ENCODE peak calls at places on chromosome 18, in four cellular contexts. Z is K562, Y is IMR-90, T is H1. B is an unnamed sample.

GRCh38 chr18:62569081-62569480 is 46.3 kb downstream of the ZCCHC2 start:
- DNase-seq in T (no peak), Z (no peak), Y (no peak), B (no peak)

GRCh38 chr18:62725896-62726295 is 10.6 kb downstream of the PHLPP1 start:
- DNase-seq in T (no peak), Y (no peak), Z (no peak), B (no peak)

GRCh38 chr18:48634975-48635374 is 96.1 kb downstream of the CTIF start:
- DNase-seq in T (no peak), Y (no peak), Z (no peak), B (no peak)

GRCh38 chr18:13308369-13308768 is 89.8 kb downstream of the LDLRAD4 start:
- DNase-seq in T (no peak), Z (no peak), Y (no peak), B (no peak)

GRCh38 chr18:37570336-37570930 is 4.8 kb upstream of the CELF4 start:
- DNase-seq in T (no peak), Z (no peak), Y (no peak), B (no peak)

GRCh38 chr18:36296591-36297418 is 708 bp upstream of the FHOD3 start:
- DNase-seq in T (peak), Y (peak), Z (peak), B (no peak)

GRCh38 chr18:47180765-47181164 is 4.6 kb upstream of the IER3IP1 start:
- DNase-seq in Y (no peak), Z (no peak), T (no peak), B (no peak)

GRCh38 chr18:59968583-59968982 is 68.8 kb downstream of the PMAIP1 start:
- DNase-seq in T (no peak), Z (no peak), Y (no peak), B (no peak)

GRCh38 chr18:47172476-47172875 is 3.7 kb downstream of the IER3IP1 start:
- DNase-seq in Z (no peak), Y (peak), T (no peak), B (no peak)

GRCh38 chr18:78814321-78814720 is 165.3 kb upstream of the SALL3 start:
- DNase-seq in T (peak), Y (no peak), Z (no peak), B (no peak)

GRCh38 chr18:59715966-59716369 is 18.7 kb upstream of the CCBE1 start:
- DNase-seq in T (no peak), Z (no peak), Y (peak), B (no peak)

GRCh38 chr18:56257215-56257614 is 381.2 kb downstream of the TXNL1 start:
- DNase-seq in Y (peak), Z (no peak), T (no peak), B (peak)

GRCh38 chr18:56245856-56246575 is 392.4 kb downstream of the TXNL1 start:
- DNase-seq in Y (peak), Z (no peak), T (no peak), B (no peak)

GRCh38 chr18:62850619-62851306 is 135.4 kb downstream of the PHLPP1 start:
- DNase-seq in T (no peak), Z (peak), Y (no peak), B (no peak)

GRCh38 chr18:9103488-9103887 is 989 bp downstream of the NDUFV2 start:
- DNase-seq in T (no peak), Y (peak), Z (no peak), B (no peak)

GRCh38 chr18:11136241-11136640 is 13.1 kb downstream of the PIEZO2 start:
- DNase-seq in Y (peak), Z (no peak), T (no peak), B (no peak)

GRCh38 chr18:13219576-13219975 is 1.0 kb downstream of the LDLRAD4 start:
- DNase-seq in Y (no peak), Z (no peak), T (no peak), B (no peak)

GRCh38 chr18:57434536-57435494 is at the start of gene ONECUT2:
- DNase-seq in Y (peak), T (peak), Z (peak), B (no peak)

GRCh38 chr18:944440-944839 is 39.8 kb downstream of the ADCYAP1 start:
- DNase-seq in Y (peak), T (no peak), Z (no peak), B (no peak)

GRCh38 chr18:63907649-63908048 is at the start of gene SERPINB10:
- DNase-seq in T (no peak), Y (no peak), Z (no peak), B (no peak)

GRCh38 chr18:8828300-8828699 is 122.9 kb downstream of the MTCL1 start:
- DNase-seq in Z (no peak), Y (no peak), T (no peak), B (no peak)

GRCh38 chr18:68662779-68663178 is 52.1 kb downstream of the TMX3 start:
- DNase-seq in Z (no peak), Y (peak), T (no peak), B (no peak)

GRCh38 chr18:31661965-31662364 is 22.4 kb downstream of the B4GALT6 start:
- DNase-seq in Z (no peak), T (no peak), Y (peak), B (no peak)

GRCh38 chr18:31454066-31454708 is 6.6 kb downstream of the DSG3 start:
- DNase-seq in T (no peak), Z (no peak), Y (peak), B (no peak)

GRCh38 chr18:14747513-14748474 is at the start of gene ANKRD30B:
- DNase-seq in T (no peak), Z (no peak), Y (no peak), B (no peak)

GRCh38 chr18:75253784-75254183 is 43.2 kb downstream of the TSHZ1 start:
- DNase-seq in T (no peak), Y (peak), Z (no peak), B (no peak)

GRCh38 chr18:2939317-2939716 is 73.6 kb downstream of the LPIN2 start:
- DNase-seq in Y (no peak), Z (no peak), T (no peak), B (no peak)

GRCh38 chr18:46623541-46623940 is 33.5 kb downstream of the LOXHD1 start:
- DNase-seq in Z (no peak), T (no peak), Y (no peak), B (no peak)

GRCh38 chr18:70464343-70465114 is 175.7 kb downstream of the SOCS6 start:
- DNase-seq in Y (peak), T (peak), Z (peak), B (no peak)

GRCh38 chr18:12287684-12288405 is 20.2 kb upstream of the TUBB6 start:
- DNase-seq in Y (peak), T (no peak), Z (peak), B (no peak)

GRCh38 chr18:5066380-5066977 is 130.6 kb downstream of the AKAIN1 start:
- DNase-seq in T (peak), Z (peak), Y (no peak), B (no peak)

GRCh38 chr18:21955757-21956652 is 213.4 kb upstream of the GATA6 start:
- DNase-seq in Z (peak), T (no peak), Y (peak), B (peak)

GRCh38 chr18:10318686-10318960 is 135.8 kb upstream of the APCDD1 start:
- DNase-seq in Y (peak), T (no peak), Z (no peak), B (no peak)

GRCh38 chr18:14970027-14970426 is 222.1 kb downstream of the ANKRD30B start:
- DNase-seq in T (no peak), Z (no peak), Y (no peak), B (no peak)

GRCh38 chr18:78728301-78729098 is 251.1 kb upstream of the SALL3 start:
- DNase-seq in T (no peak), Z (no peak), Y (no peak), B (no peak)

DNA sequence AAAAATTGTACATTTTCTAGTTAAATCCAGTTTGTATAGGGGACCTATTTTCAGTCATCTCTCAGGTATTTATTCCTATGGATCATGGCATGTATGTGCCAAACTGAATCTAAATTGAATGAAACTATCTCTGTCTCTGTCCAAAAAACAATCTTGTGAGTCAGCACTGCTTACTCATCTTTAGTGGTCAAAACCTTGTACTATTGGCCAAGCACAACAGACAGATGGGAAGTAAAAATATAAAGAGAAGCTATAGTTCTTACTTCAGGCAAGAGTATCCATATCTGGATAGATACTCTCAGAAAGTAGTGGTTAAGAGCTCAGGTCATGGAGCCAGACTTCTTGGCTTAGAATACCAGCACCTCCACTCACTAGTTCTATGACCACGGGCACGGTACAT is 76.0 kb upstream of the KLHL14 start:
- DNase-seq in Y (no peak), T (no peak), Z (no peak), B (no peak)
- TF ChIP-seq CHD1 in Y (no peak), T (no peak), Z (no peak), B (no peak)

GRCh38 chr18:54672846-54673475 is 81.9 kb downstream of the DYNAP start:
- DNase-seq in T (no peak), Z (no peak), Y (no peak), B (no peak)
- TF ChIP-seq CHD1 in T (no peak), Z (no peak), Y (no peak), B (no peak)

GRCh38 chr18:41444943-41445342 is 510.1 kb upstream of the PIK3C3 start:
- DNase-seq in T (no peak), Z (no peak), Y (no peak), B (no peak)

GRCh38 chr18:41449612-41450011 is 505.4 kb upstream of the PIK3C3 start:
- DNase-seq in Y (no peak), T (no peak), Z (no peak), B (no peak)
- TF ChIP-seq CHD1 in Y (no peak), T (no peak), Z (no peak), B (no peak)

DNA sequence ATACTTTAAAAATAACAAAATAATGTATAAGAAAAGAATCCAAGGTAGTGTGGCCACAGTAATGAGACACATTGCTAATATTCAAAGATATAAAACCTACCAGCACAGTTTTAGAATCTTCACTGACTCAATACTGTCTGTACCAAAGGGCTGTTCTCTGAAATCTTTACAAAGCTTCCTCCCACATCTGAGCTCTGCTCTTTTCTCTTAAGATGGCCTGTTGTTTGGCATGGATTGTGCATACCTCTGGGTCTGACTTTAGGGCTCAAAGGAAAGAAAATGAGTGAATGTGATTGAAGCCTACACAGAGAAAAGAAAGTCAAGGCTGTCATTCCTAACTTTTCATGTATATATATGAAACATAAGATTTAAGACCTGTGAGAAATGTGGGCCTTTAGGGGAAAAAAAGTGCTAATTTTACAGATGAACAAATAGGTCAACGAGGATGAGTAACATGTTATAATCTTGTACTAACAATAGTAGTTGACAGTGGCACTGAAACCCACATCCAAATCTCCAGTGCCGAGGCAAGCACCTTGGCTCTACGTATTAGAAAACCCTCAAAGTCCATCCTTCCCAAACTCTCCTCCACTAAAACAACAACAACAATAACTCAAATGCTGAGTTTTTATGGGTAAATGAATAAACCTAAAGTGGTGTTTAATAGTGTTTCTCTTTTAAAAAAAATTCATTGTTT is 114.2 kb downstream of the ZNF521 start:
- DNase-seq in T (no peak), Y (peak), Z (no peak), B (no peak)
- TF ChIP-seq CHD1 in T (no peak), Y (no peak), Z (no peak), B (no peak)

GRCh38 chr18:29041976-29042375 is 865.0 kb upstream of the CDH2 start:
- DNase-seq in Y (no peak), Z (no peak), T (no peak), B (no peak)
- TF ChIP-seq CHD1 in Y (no peak), Z (no peak), T (no peak), B (no peak)

GRCh38 chr18:23982154-23983071 is 32.1 kb upstream of the TTC39C start:
- DNase-seq in Z (no peak), T (no peak), Y (peak), B (no peak)
- TF ChIP-seq CHD1 in Z (no peak), T (no peak), Y (no peak), B (no peak)

GRCh38 chr18:44789704-44790103 is 109.0 kb downstream of the SETBP1 start:
- DNase-seq in Y (no peak), Z (no peak), T (no peak), B (no peak)
- TF ChIP-seq CHD1 in Y (no peak), Z (no peak), T (no peak), B (no peak)

GRCh38 chr18:43661570-43661969 is 384.3 kb upstream of the SYT4 start:
- DNase-seq in T (peak), Y (peak), Z (no peak), B (peak)
- TF ChIP-seq CHD1 in T (no peak), Y (no peak), Z (no peak), B (no peak)

B was measured in GM12878.